ENCODE peak calls at places on chromosome 1, in four cellular contexts. M is NCI-H1092 treated with DMSO at 0.1 percent for 48 hours, C is sigmoid colon, A is iPS DF 19.7. O is an unnamed sample.

GRCh38 chr1:23916209-23917131 is 3.3 kb upstream of the CNR2 start:
- DNase-seq in M (peak; percentile 80), C (peak; percentile 81), A (peak; percentile 72), O (peak; percentile 76)

GRCh38 chr1:55750020-55750995 is 535.1 kb upstream of the USP24 start:
- DNase-seq in M (no peak), C (no peak), A (no peak), O (no peak)

GRCh38 chr1:178867670-178868069 is 3.2 kb downstream of the ANGPTL1 start:
- DNase-seq in M (no peak), C (no peak), A (no peak), O (no peak)

GRCh38 chr1:113942527-113942926 is 13.4 kb downstream of the HIPK1 start:
- DNase-seq in M (no peak), C (no peak), A (no peak), O (no peak)

GRCh38 chr1:214004795-214005194 is 17.0 kb downstream of the PROX1 start:
- DNase-seq in M (no peak), C (no peak), A (no peak), O (no peak)

GRCh38 chr1:186848509-186849130 is 19.9 kb downstream of the PLA2G4A start:
- DNase-seq in M (no peak), C (no peak), A (no peak), O (no peak)

GRCh38 chr1:67559222-67559700 is 125.7 kb upstream of the GADD45A start:
- DNase-seq in M (no peak), C (peak; percentile 77), A (no peak), O (peak; percentile 17)

GRCh38 chr1:55612988-55613387 is 397.8 kb upstream of the USP24 start:
- DNase-seq in M (no peak), C (no peak), A (no peak), O (no peak)

GRCh38 chr1:61083799-61084385 is 1.5 kb downstream of the NFIA start:
- DNase-seq in M (peak; percentile 5), C (no peak), A (no peak), O (no peak)

GRCh38 chr1:51416910-51417309 is 86.5 kb upstream of the TTC39A start:
- DNase-seq in M (no peak), C (no peak), A (no peak), O (no peak)

GRCh38 chr1:119569095-119569494 is 62.1 kb downstream of the HSD3B1 start:
- DNase-seq in M (no peak), C (no peak), A (no peak), O (no peak)

GRCh38 chr1:94044290-94044790 is 76.6 kb downstream of the ABCA4 start:
- DNase-seq in M (peak; percentile 16), C (no peak), A (no peak), O (peak; percentile 68)

GRCh38 chr1:25343872-25344271 is 5.7 kb downstream of the TMEM50A start:
- DNase-seq in M (no peak), C (no peak), A (no peak), O (no peak)

GRCh38 chr1:196078691-196079090 is 529.5 kb downstream of the KCNT2 start:
- DNase-seq in M (no peak), C (no peak), A (no peak), O (no peak)

GRCh38 chr1:61051455-61052392 is 30.6 kb upstream of the NFIA start:
- DNase-seq in M (no peak), C (peak; percentile 76), A (no peak), O (peak; percentile 53)

GRCh38 chr1:26360051-26360806 is 6.3 kb upstream of the CRYBG2 start:
- DNase-seq in M (no peak), C (peak; percentile 63), A (no peak), O (no peak)

GRCh38 chr1:205994342-205994741 is 8.9 kb downstream of the RAB7B start:
- DNase-seq in M (no peak), C (no peak), A (no peak), O (no peak)

GRCh38 chr1:22018583-22019559 is 17.4 kb downstream of the CELA3A start:
- DNase-seq in M (peak; percentile 6), C (peak; percentile 71), A (no peak), O (no peak)

GRCh38 chr1:197841828-197842573 is 60.4 kb upstream of the C1orf53 start:
- DNase-seq in M (no peak), C (no peak), A (no peak), O (no peak)

GRCh38 chr1:206489980-206490534 is 17.3 kb upstream of the RASSF5 start:
- DNase-seq in M (peak; percentile 75), C (peak; percentile 85), A (no peak), O (peak; percentile 83)

GRCh38 chr1:64228181-64228957 is 24.9 kb downstream of the UBE2U start:
- DNase-seq in M (no peak), C (no peak), A (no peak), O (no peak)

GRCh38 chr1:206581571-206581981 is 30.7 kb downstream of the EIF2D start:
- DNase-seq in M (peak; percentile 41), C (no peak), A (no peak), O (no peak)

GRCh38 chr1:96918406-96918805 is 196.8 kb downstream of the PTBP2 start:
- DNase-seq in M (no peak), C (no peak), A (no peak), O (no peak)

GRCh38 chr1:15826810-15827507 is 19.5 kb upstream of the UQCRHL start:
- DNase-seq in M (no peak), C (no peak), A (no peak), O (no peak)

GRCh38 chr1:47351305-47351704 is 17.7 kb downstream of the CMPK1 start:
- DNase-seq in M (no peak), C (no peak), A (no peak), O (no peak)

GRCh38 chr1:95793893-95794292 is 559.9 kb downstream of the RWDD3 start:
- DNase-seq in M (peak; percentile 3), C (no peak), A (peak; percentile 60), O (no peak)

GRCh38 chr1:52653207-52653849 is 20.4 kb downstream of the SHISAL2A start:
- DNase-seq in M (no peak), C (no peak), A (no peak), O (no peak)

GRCh38 chr1:247822060-247822459 is 1.9 kb downstream of the OR14A16 start:
- DNase-seq in M (no peak), C (no peak), A (no peak), O (no peak)

GRCh38 chr1:111221633-111222286 is 5.8 kb upstream of the CHI3L2 start:
- DNase-seq in M (no peak), C (no peak), A (no peak), O (no peak)

GRCh38 chr1:167689569-167689925 is 32.2 kb upstream of the MPZL1 start:
- DNase-seq in M (no peak), C (no peak), A (no peak), O (no peak)

GRCh38 chr1:87953109-87953508 is 624.4 kb downstream of the LMO4 start:
- DNase-seq in M (no peak), C (no peak), A (no peak), O (no peak)

GRCh38 chr1:220999872-221000863 is 120.9 kb downstream of the HLX start:
- DNase-seq in M (no peak), C (peak; percentile 66), A (no peak), O (no peak)

GRCh38 chr1:54750596-54750995 is 13.7 kb downstream of the PARS2 start:
- DNase-seq in M (no peak), C (no peak), A (no peak), O (no peak)

GRCh38 chr1:114695430-114696093 is at the start of gene AMPD1:
- DNase-seq in M (no peak), C (no peak), A (no peak), O (no peak)

GRCh38 chr1:53639251-53639721 is 99.7 kb downstream of the GLIS1 start:
- DNase-seq in M (no peak), C (peak; percentile 61), A (no peak), O (no peak)

GRCh38 chr1:38127432-38127831 is 80.8 kb upstream of the POU3F1 start:
- DNase-seq in M (no peak), C (peak; percentile 12), A (no peak), O (no peak)

GRCh38 chr1:55958498-55958897 is 620.9 kb downstream of the PLPP3 start:
- DNase-seq in M (no peak), C (no peak), A (no peak), O (no peak)

GRCh38 chr1:227541129-227541528 is 22.2 kb upstream of the ZNF678 start:
- DNase-seq in M (no peak), C (no peak), A (no peak), O (no peak)

GRCh38 chr1:100606438-100606837 is 68.5 kb downstream of the GPR88 start:
- DNase-seq in M (no peak), C (no peak), A (no peak), O (no peak)

GRCh38 chr1:7587726-7588456 is 183.2 kb upstream of the VAMP3 start:
- DNase-seq in M (peak; percentile 54), C (peak; percentile 58), A (no peak), O (no peak)